ENCODE peak calls at places on chromosomes 12 and 14, in seven cellular contexts. V is adrenal gland, B is uterus, Z is spleen, A is A549, K is transverse colon, F is ovary. O is an unnamed sample. For H3K4me1, the result is how much of the 10 kb centered on the place peaks cover.

GRCh38 chr12:99706736-99707473 is 59.4 kb downstream of the GARIN6 start:
- DNase-seq in V (no peak), F (no peak), A (no peak), B (no peak), K (no peak), Z (no peak), O (no peak)

GRCh38 chr12:63821781-63822251 is 22.7 kb upstream of the SRGAP1 start:
- DNase-seq in A (no peak), K (no peak), F (peak), B (peak), V (no peak), Z (no peak), O (no peak)

GRCh38 chr12:121005346-121005815 is 10.9 kb downstream of the C12orf43 start:
- DNase-seq in V (peak), A (peak), Z (peak), B (no peak), K (peak), F (no peak), O (no peak)

GRCh38 chr12:70236990-70237389 is 6.2 kb upstream of the CNOT2 start:
- DNase-seq in F (no peak), Z (no peak), A (no peak), K (no peak), V (no peak), B (no peak), O (no peak)

GRCh38 chr14:80211143-80212024 is at the start of gene DIO2:
- DNase-seq in V (peak), Z (no peak), B (no peak), F (no peak), A (peak), K (no peak), O (no peak)

GRCh38 chr14:72416892-72417291 is 477.0 kb downstream of the DPF3 start:
- DNase-seq in V (no peak), F (no peak), A (peak), K (peak), Z (no peak), B (no peak), O (no peak)

GRCh38 chr12:31008241-31008711 is 65.4 kb upstream of the DDX11 start:
- DNase-seq in Z (peak), A (no peak), V (no peak), B (no peak), F (no peak), K (no peak), O (peak)

GRCh38 chr12:111245701-111246476 is 123.0 kb downstream of the PHETA1 start:
- DNase-seq in K (no peak), V (no peak), A (no peak), B (no peak), Z (no peak), F (no peak), O (no peak)

GRCh38 chr12:109706747-109707469 is 6.7 kb upstream of the FAM222A start:
- DNase-seq in F (no peak), V (no peak), A (no peak), Z (no peak), K (peak), B (no peak), O (no peak)

GRCh38 chr12:101697197-101697929 is at the start of gene CHPT1:
- DNase-seq in V (peak), B (peak), Z (peak), K (peak), A (peak), F (peak), O (peak)

GRCh38 chr14:100371773-100372172 is 48.6 kb downstream of the SLC25A47 start:
- DNase-seq in V (peak), A (no peak), B (no peak), F (no peak), Z (no peak), K (no peak), O (no peak)

GRCh38 chr12:73361156-73361866 is 1089.1 kb downstream of the TRHDE start:
- DNase-seq in A (no peak), F (no peak), Z (no peak), V (no peak), K (no peak), B (no peak), O (no peak)

GRCh38 chr12:131131077-131131807 is 177.5 kb downstream of the ADGRD1 start:
- DNase-seq in A (no peak), Z (peak), F (peak), V (no peak), K (no peak), B (no peak), O (no peak)

GRCh38 chr14:73221945-73222344 is 15.4 kb upstream of the PAPLN start:
- DNase-seq in Z (no peak), V (no peak), K (no peak), B (no peak), A (no peak), F (no peak), O (no peak)

GRCh38 chr12:29534935-29535334 is 37.4 kb upstream of the OVCH1 start:
- DNase-seq in K (no peak), Z (no peak), V (no peak), F (no peak), B (no peak), A (no peak), O (no peak)

GRCh38 chr12:1391722-1392121 is 202.7 kb downstream of the FBXL14 start:
- DNase-seq in K (no peak), F (no peak), V (no peak), Z (no peak), A (peak), B (no peak), O (no peak)

GRCh38 chr14:103908580-103908979 is 19.7 kb upstream of the TDRD9 start:
- DNase-seq in V (no peak), F (no peak), Z (peak), B (no peak), A (no peak), K (no peak), O (no peak)

GRCh38 chr14:64800000-64800399 is 79.7 kb downstream of the SPTB start:
- DNase-seq in Z (no peak), F (no peak), K (peak), B (no peak), V (no peak), A (peak), O (no peak)

GRCh38 chr12:119940881-119941280 is 48.2 kb upstream of the BICDL1 start:
- DNase-seq in F (no peak), B (no peak), A (peak), V (no peak), Z (peak), K (no peak), O (no peak)

GRCh38 chr12:131800594-131801135 is 27.5 kb upstream of the MMP17 start:
- DNase-seq in V (no peak), A (no peak), B (no peak), K (no peak), Z (no peak), F (no peak), O (no peak)

GRCh38 chr12:125544979-125545378 is 479.7 kb downstream of the AACS start:
- DNase-seq in F (no peak), V (no peak), B (no peak), A (no peak), Z (no peak), K (no peak), O (no peak)

GRCh38 chr14:36096090-36096489 is 80.4 kb downstream of the PTCSC3 start:
- DNase-seq in V (no peak), B (no peak), Z (no peak), K (no peak), F (no peak), A (no peak), O (no peak)

GRCh38 chr12:77031745-77032144 is 33.6 kb downstream of the E2F7 start:
- DNase-seq in B (no peak), A (no peak), V (no peak), Z (no peak), F (no peak), K (no peak), O (no peak)

GRCh38 chr14:104924421-104925213 is at the start of gene PLD4:
- DNase-seq in K (no peak), Z (peak), V (no peak), B (no peak), A (no peak), F (no peak), O (no peak)

GRCh38 chr14:97687944-97688625 is 890.9 kb downstream of the VRK1 start:
- DNase-seq in K (no peak), A (no peak), V (no peak), Z (no peak), F (no peak), B (no peak), O (no peak)

GRCh38 chr14:103207404-103208072 is 84.3 kb downstream of the TNFAIP2 start:
- DNase-seq in K (no peak), V (no peak), B (peak), Z (no peak), F (peak), A (no peak), O (no peak)

GRCh38 chr12:127175361-127175760 is 1091.6 kb upstream of the TMEM132C start:
- DNase-seq in K (no peak), V (no peak), F (no peak), B (no peak), A (no peak), Z (no peak), O (no peak)

GRCh38 chr12:129871991-129872969 is 31.5 kb downstream of the TMEM132D start:
- DNase-seq in V (no peak), Z (no peak), B (no peak), F (no peak), K (no peak), A (no peak), O (no peak)

GRCh38 chr12:81962126-81962856 is 203.1 kb upstream of the PPFIA2 start:
- DNase-seq in F (no peak), K (no peak), B (no peak), V (no peak), A (no peak), Z (no peak), O (no peak)

GRCh38 chr14:100328495-100329163 is 5.5 kb downstream of the SLC25A47 start:
- DNase-seq in K (peak), A (no peak), F (no peak), B (no peak), Z (no peak), V (no peak), O (no peak)

GRCh38 chr14:24367506-24368214 is at the start of gene NFATC4:
- DNase-seq in B (peak), Z (no peak), K (peak), V (peak), F (peak), A (peak), O (peak)

DNA sequence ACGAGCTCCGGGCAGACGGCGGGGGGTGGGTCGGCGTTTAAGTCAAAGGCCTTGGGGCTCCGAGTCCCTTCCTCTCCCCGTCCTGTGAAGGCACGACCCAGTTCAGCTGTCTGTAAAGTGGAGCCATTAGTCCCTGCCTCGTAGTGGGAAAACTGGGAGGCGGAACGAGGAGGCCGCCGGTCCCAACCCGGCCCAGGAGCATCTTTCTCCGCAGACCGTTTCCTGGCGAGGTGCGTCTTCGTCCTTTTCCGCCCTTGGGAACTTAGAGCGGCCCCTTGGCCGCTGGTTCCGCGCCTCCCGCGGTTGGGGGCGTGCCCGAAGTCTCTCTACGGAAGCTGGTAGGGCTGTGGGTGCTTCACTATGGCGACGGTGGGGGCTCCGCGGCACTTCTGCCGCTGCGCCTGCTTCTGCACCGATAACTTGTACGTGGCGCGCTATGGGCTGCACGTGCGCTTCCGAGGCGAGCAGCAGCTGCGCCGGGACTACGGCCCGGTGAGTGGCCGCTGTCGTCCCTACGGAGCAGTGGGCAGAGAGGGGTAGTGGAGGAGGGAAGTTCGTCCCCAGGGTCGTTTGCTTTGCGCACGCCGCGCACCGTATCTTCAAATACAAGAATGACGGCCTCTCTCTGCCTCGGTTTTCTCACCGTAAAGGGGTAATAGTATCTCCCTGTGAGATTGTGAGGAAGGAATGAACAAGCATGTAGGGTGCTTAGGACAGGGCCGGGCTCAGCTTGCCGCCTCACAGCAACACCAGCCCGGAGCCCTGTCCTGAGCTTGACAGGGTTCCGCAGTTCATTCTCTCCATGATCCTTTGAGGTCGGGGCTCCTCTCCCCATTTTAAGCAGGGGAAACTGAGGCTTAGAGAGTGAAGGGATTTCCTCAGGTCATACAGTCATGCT is at the start of gene OGFOD2:
- DNase-seq in F (peak), B (peak), V (peak), K (peak), Z (peak), A (peak), O (peak)
- TF ChIP-seq POLR2A in F (no peak), B (no peak), V (peak), K (peak), Z (no peak), A (peak), O (peak)

DNA sequence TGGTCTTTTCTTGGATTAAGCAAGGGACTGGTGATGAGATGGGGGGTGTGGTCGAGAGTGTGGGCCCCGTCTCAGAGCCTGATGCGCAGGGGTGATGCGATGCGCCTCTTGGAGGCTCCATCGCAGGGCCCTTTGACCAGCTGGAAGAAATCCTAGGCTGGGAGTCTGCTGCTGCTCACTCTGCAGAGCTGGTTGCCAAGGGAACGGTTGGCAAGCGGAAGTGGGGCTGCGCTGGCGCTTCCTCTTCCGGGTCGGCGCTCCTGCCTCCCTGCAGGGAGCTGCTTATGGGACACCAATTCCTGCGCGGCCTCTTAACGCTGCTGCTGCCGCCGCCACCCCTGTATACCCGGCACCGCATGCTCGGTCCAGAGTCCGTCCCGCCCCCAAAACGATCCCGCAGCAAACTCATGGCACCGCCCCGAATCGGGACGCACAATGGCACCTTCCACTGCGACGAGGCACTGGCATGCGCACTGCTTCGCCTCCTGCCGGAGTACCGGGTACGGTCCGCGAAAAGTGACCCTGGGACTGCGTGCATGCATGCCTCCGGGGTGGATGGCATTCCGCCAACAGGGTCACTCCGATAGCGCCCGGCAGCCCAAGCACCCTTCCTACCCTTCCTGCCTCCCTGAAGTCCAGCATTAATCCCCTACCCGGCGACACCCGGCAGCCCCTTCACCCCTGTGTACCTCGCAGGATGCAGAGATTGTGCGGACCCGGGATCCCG is at the start of gene MYG1:
- DNase-seq in V (peak), K (peak), A (peak), F (peak), Z (peak), B (peak), O (peak)
- H3K4me1 ChIP-seq in V (half or more), K (half or more), A (half or more), F (under half), Z (under half), B (under half), O (under half)

GRCh38 chr14:39704581-39704980 is 272.3 kb upstream of the FBXO33 start:
- DNase-seq in F (no peak), Z (no peak), K (no peak), A (no peak), V (no peak), B (no peak), O (no peak)
- TF ChIP-seq CTCF in F (no peak), Z (no peak), K (no peak), A (no peak), V (no peak), B (no peak), O (no peak)

DNA sequence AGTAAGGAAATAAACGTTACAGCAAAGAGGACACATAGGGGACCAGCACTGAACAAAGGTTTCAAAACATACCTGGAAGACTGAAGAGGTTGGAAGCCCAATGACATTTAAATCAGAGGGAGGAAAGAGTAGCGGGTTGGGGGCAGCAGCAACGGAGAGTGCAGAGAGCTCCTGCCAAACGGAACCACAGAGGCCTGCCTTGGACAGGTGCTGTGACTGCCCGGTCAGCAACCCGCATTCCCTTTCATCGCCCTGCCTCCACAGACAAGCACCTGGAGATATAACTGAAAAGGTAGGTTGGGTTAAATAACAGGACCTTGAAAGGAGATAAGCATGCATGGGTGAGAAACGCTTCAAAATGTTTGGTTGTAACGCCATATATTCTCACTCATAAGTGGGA is 92.8 kb upstream of the SLC38A4 start:
- DNase-seq in K (no peak), F (no peak), B (no peak), A (no peak), V (no peak), Z (no peak), O (no peak)
- TF ChIP-seq POLR2A in K (no peak), F (no peak), B (no peak), A (no peak), V (no peak), Z (no peak), O (no peak)

DNA sequence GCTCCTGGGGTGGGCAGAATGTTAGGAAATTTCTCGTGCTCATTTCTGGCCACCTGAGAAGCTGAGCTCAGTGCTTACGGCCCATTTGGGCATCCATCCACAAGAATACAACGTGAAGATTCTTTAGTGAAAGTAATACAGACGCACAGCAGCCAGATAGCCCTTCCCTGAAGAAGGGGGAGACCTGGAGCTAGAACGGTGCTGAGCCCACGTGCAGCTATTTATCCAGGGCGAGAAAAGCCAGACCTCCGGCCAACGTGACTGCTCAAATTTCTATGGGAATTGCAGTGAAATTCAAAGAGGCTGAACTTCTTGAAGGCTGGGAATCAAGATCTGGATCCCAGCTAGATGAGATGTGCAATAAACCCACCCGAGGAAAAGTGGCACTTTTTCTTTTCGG is 20.7 kb downstream of the NID2 start:
- DNase-seq in B (no peak), A (no peak), V (no peak), F (no peak), K (no peak), Z (no peak), O (no peak)
- H3K4me1 ChIP-seq in B (under half), A (under half), V (under half), F (under half), K (half or more), Z (under half), O (under half)

DNA sequence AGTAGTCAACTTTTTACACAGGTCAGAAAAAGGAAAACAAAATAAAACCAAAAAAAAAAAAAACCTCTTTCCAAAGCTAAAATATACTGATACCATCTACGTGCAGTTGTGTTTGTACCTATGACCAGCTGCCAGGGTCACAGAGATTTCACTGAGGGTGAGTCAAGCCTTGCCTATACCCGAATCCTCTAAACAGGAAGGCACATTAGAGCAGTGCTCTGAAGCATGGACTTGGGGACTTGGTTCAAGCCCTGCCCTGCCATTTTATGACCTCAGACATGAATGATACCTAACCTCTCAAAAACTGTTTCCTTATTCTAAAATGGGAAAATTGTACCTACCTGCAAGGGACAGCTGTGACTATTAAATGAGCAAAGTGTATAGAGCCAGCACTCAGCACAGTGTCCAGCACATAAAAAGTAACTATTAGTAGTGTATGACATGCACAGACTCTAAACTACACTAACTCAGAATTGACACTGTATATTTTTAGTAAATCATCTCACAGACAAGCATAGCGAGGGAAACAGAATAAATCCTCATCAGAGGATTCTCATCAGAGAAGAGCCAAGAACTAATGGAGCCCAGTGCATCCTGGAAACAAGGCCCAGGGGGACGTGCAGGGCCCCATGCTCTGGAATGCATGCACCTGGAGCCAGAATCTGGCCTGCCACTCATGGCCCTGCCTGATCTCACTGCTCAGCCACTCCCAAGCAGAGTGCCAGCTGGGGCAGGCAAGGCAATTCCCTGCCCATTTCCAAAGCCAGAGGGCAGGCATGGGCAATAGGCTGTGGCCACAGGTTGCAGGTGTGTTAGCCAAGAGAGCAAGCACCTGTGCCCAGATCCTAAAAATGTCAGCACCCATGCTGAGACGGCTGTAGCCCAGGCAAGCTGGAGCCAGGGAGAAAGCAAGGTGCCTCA is 57.0 kb downstream of the NT5DC3 start:
- DNase-seq in K (peak), V (no peak), Z (no peak), F (no peak), A (no peak), B (no peak), O (no peak)
- TF ChIP-seq CTCF in K (peak), V (peak), Z (no peak), F (no peak), A (no peak), B (no peak), O (no peak)

GRCh38 chr12:91988076-91988475 is 157.6 kb downstream of the BTG1 start:
- DNase-seq in B (no peak), V (no peak), F (no peak), K (no peak), A (no peak), Z (no peak), O (no peak)
- TF ChIP-seq POLR2A in B (no peak), V (no peak), F (no peak), K (no peak), A (no peak), Z (no peak), O (no peak)

O was measured in Peyer's patch.